ENCODE peak calls at places on chromosomes 7 and 10, in five cellular contexts. One of them, this sample, is unnamed.

GRCh38 chr10:14003517-14003916 is 327.2 kb downstream of the FRMD4A start:
- DNase-seq in K562: no peak
- DNase-seq in A549: no peak
- DNase-seq in GM12878: no peak
- DNase-seq in HepG2: no peak
- DNase-seq in this sample: no peak

GRCh38 chr10:117135480-117136140 is 2.5 kb downstream of the VAX1 start:
- DNase-seq in K562: no peak
- DNase-seq in A549: no peak
- DNase-seq in GM12878: no peak
- DNase-seq in HepG2: no peak
- DNase-seq in this sample: no peak

GRCh38 chr7:16293669-16294425 is 127.5 kb downstream of the CRPPA start:
- DNase-seq in K562: no peak
- DNase-seq in A549: no peak
- DNase-seq in GM12878: no peak
- DNase-seq in HepG2: no peak
- DNase-seq in this sample: no peak

GRCh38 chr10:30502266-30503058 is 68.5 kb downstream of the MAP3K8 start:
- DNase-seq in K562: peak; percentile 87
- DNase-seq in A549: no peak
- DNase-seq in GM12878: no peak
- DNase-seq in HepG2: no peak
- DNase-seq in this sample: no peak

GRCh38 chr7:98772242-98772603 is 97.6 kb downstream of the TMEM130 start:
- DNase-seq in K562: no peak
- DNase-seq in A549: no peak
- DNase-seq in GM12878: peak; percentile 71
- DNase-seq in HepG2: no peak
- DNase-seq in this sample: no peak

GRCh38 chr10:103853428-103854264 is 1.7 kb downstream of the SH3PXD2A start:
- DNase-seq in K562: no peak
- DNase-seq in A549: no peak
- DNase-seq in GM12878: no peak
- DNase-seq in HepG2: peak; percentile 90
- DNase-seq in this sample: no peak

GRCh38 chr10:30829921-30830671 is 200.5 kb upstream of the LYZL2 start:
- DNase-seq in K562: no peak
- DNase-seq in A549: no peak
- DNase-seq in GM12878: no peak
- DNase-seq in HepG2: no peak
- DNase-seq in this sample: no peak

GRCh38 chr7:39683216-39683845 is 60.0 kb downstream of the RALA start:
- DNase-seq in K562: no peak
- DNase-seq in A549: no peak
- DNase-seq in GM12878: no peak
- DNase-seq in HepG2: no peak
- DNase-seq in this sample: no peak

GRCh38 chr7:115087437-115087836 is 165.5 kb downstream of the MDFIC start:
- DNase-seq in K562: no peak
- DNase-seq in A549: no peak
- DNase-seq in GM12878: no peak
- DNase-seq in HepG2: peak; percentile 31
- DNase-seq in this sample: no peak

GRCh38 chr10:102644646-102645387 is 538 bp downstream of the TRIM8 start:
- DNase-seq in K562: peak; percentile 61
- DNase-seq in A549: peak; percentile 68
- DNase-seq in GM12878: no peak
- DNase-seq in HepG2: peak; percentile 70
- DNase-seq in this sample: peak; percentile 83

GRCh38 chr10:26454891-26455290 is 16.8 kb downstream of the APBB1IP start:
- DNase-seq in K562: no peak
- DNase-seq in A549: no peak
- DNase-seq in GM12878: no peak
- DNase-seq in HepG2: no peak
- DNase-seq in this sample: no peak

GRCh38 chr10:128848807-128849206 is 618.2 kb upstream of the MGMT start:
- DNase-seq in K562: no peak
- DNase-seq in A549: no peak
- DNase-seq in GM12878: no peak
- DNase-seq in HepG2: no peak
- DNase-seq in this sample: no peak

GRCh38 chr7:149690688-149691446 is 82.5 kb downstream of the ZNF467 start:
- DNase-seq in K562: peak; percentile 91
- DNase-seq in A549: peak; percentile 78
- DNase-seq in GM12878: no peak
- DNase-seq in HepG2: peak; percentile 92
- DNase-seq in this sample: peak; percentile 96

GRCh38 chr7:74233655-74234280 is 20.4 kb downstream of the RFC2 start:
- DNase-seq in K562: peak; percentile 50
- DNase-seq in A549: no peak
- DNase-seq in GM12878: no peak
- DNase-seq in HepG2: no peak
- DNase-seq in this sample: no peak

GRCh38 chr7:134184767-134185166 is 57.6 kb downstream of the LRGUK start:
- DNase-seq in K562: no peak
- DNase-seq in A549: no peak
- DNase-seq in GM12878: no peak
- DNase-seq in HepG2: no peak
- DNase-seq in this sample: no peak

GRCh38 chr10:30352377-30352776 is 3.3 kb upstream of the MTPAP start:
- DNase-seq in K562: no peak
- DNase-seq in A549: no peak
- DNase-seq in GM12878: no peak
- DNase-seq in HepG2: no peak
- DNase-seq in this sample: no peak

GRCh38 chr7:23397241-23397640 is 73.0 kb downstream of the IGF2BP3 start:
- DNase-seq in K562: no peak
- DNase-seq in A549: no peak
- DNase-seq in GM12878: no peak
- DNase-seq in HepG2: no peak
- DNase-seq in this sample: no peak

GRCh38 chr7:40640566-40640965 is 505.8 kb downstream of the SUGCT start:
- DNase-seq in K562: no peak
- DNase-seq in A549: no peak
- DNase-seq in GM12878: no peak
- DNase-seq in HepG2: no peak
- DNase-seq in this sample: no peak

GRCh38 chr7:74275401-74275881 is 13.8 kb upstream of the CLIP2 start:
- DNase-seq in K562: peak; percentile 51
- DNase-seq in A549: no peak
- DNase-seq in GM12878: no peak
- DNase-seq in HepG2: no peak
- DNase-seq in this sample: peak; percentile 74

GRCh38 chr10:79182763-79183467 is 114.1 kb downstream of the ZMIZ1 start:
- DNase-seq in K562: peak; percentile 57
- DNase-seq in A549: no peak
- DNase-seq in GM12878: no peak
- DNase-seq in HepG2: no peak
- DNase-seq in this sample: no peak

GRCh38 chr10:13439771-13440708 is 88.8 kb downstream of the BEND7 start:
- DNase-seq in K562: peak; percentile 77
- DNase-seq in A549: peak; percentile 69
- DNase-seq in GM12878: no peak
- DNase-seq in HepG2: peak; percentile 20
- DNase-seq in this sample: peak; percentile 79

GRCh38 chr7:30931927-30932540 is 20.4 kb downstream of the AQP1 start:
- DNase-seq in K562: no peak
- DNase-seq in A549: no peak
- DNase-seq in GM12878: no peak
- DNase-seq in HepG2: no peak
- DNase-seq in this sample: no peak

GRCh38 chr7:43248961-43249807 is 136.7 kb downstream of the HECW1 start:
- DNase-seq in K562: peak; percentile 23
- DNase-seq in A549: peak; percentile 86
- DNase-seq in GM12878: no peak
- DNase-seq in HepG2: no peak
- DNase-seq in this sample: no peak
- TF ChIP-seq ESRRA in K562: peak; percentile 21
- TF ChIP-seq ESRRA in A549: peak; percentile 61
- TF ChIP-seq ESRRA in GM12878: no peak
- TF ChIP-seq ESRRA in HepG2: no peak
- TF ChIP-seq ESRRA in this sample: no peak

DNA sequence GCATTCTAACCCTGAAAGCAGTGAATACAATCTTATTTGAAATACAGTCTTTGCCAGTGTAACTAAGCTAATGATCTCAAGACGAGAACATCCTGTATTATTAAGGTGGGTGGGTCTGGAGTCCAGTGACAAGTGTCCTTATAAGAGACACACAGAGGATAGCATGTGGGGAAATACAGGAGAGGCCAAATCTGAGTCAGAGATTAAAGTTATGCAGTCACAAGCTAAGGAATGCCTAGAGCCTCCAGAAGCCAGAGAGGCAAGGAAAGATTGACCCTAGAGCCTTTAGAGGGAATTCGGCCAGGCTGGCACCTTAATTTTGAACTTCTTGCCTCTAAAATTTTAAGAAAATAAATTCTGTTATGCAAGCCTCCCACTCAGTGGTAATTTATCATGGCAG is 87.5 kb upstream of the HGF start:
- DNase-seq in K562: no peak
- DNase-seq in A549: no peak
- DNase-seq in GM12878: no peak
- DNase-seq in HepG2: no peak
- DNase-seq in this sample: no peak
- TF ChIP-seq ESRRA in K562: no peak
- TF ChIP-seq ESRRA in A549: no peak
- TF ChIP-seq ESRRA in GM12878: no peak
- TF ChIP-seq ESRRA in HepG2: no peak
- TF ChIP-seq ESRRA in this sample: no peak

GRCh38 chr7:89584896-89585295 is 569.4 kb upstream of the STEAP1 start:
- DNase-seq in K562: no peak
- DNase-seq in A549: no peak
- DNase-seq in GM12878: no peak
- DNase-seq in HepG2: no peak
- DNase-seq in this sample: no peak
- TF ChIP-seq ESRRA in K562: no peak
- TF ChIP-seq ESRRA in A549: no peak
- TF ChIP-seq ESRRA in GM12878: no peak
- TF ChIP-seq ESRRA in HepG2: no peak
- TF ChIP-seq ESRRA in this sample: no peak

DNA sequence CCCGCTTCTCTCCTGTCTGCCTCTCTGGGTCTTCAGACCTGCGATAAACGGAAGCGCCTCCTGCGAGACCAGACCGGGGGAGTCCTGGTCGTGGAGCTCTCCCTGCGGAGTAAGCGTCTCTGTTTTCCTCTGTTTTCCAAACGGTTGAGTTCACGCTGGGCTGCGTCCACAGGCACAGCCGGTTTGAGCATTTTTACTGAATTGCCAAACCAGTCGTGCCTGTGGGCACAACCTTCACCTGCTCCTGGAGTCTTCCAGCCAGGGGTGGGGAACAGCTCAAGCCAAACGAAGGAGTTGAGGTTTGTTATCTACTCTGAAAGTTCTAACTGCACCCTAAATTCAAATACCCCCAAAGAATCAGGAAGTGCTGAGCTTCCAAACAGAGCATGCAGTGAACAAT is 16.3 kb downstream of the TECTB start:
- DNase-seq in K562: no peak
- DNase-seq in A549: no peak
- DNase-seq in GM12878: no peak
- DNase-seq in HepG2: no peak
- DNase-seq in this sample: no peak
- TF ChIP-seq ESRRA in K562: no peak
- TF ChIP-seq ESRRA in A549: no peak
- TF ChIP-seq ESRRA in GM12878: no peak
- TF ChIP-seq ESRRA in HepG2: no peak
- TF ChIP-seq ESRRA in this sample: no peak

This sample was measured in WTC11.